ENCODE peak calls at places on chromosomes 13 and 19, in four cellular contexts. X, R, F and O are unnamed samples.

GRCh38 chr19:46488551-46488950 is 7.1 kb downstream of the PNMA8B start:
- DNase-seq in X (no peak), R (no peak), F (no peak), O (no peak)

GRCh38 chr13:99464441-99464949 is 36.8 kb upstream of the TM9SF2 start:
- DNase-seq in X (no peak), R (peak), F (no peak), O (no peak)

GRCh38 chr13:53123536-53123935 is 94.9 kb downstream of the OLFM4 start:
- DNase-seq in X (no peak), R (no peak), F (no peak), O (no peak)

GRCh38 chr13:107124129-107124718 is 556.3 kb upstream of the ARGLU1 start:
- DNase-seq in X (no peak), R (no peak), F (no peak), O (no peak)

GRCh38 chr19:57611113-57611512 is 2.9 kb upstream of the ZNF134 start:
- DNase-seq in X (no peak), R (no peak), F (no peak), O (no peak)

GRCh38 chr19:690203-690602 is 5.0 kb downstream of the PRSS57 start:
- DNase-seq in X (no peak), R (no peak), F (no peak), O (no peak)

GRCh38 chr19:11202488-11203193 is 5.3 kb upstream of the KANK2 start:
- DNase-seq in X (no peak), R (no peak), F (no peak), O (no peak)

GRCh38 chr13:26589754-26590153 is 32.3 kb downstream of the WASF3 start:
- DNase-seq in X (no peak), R (no peak), F (no peak), O (no peak)

GRCh38 chr13:106479849-106480400 is 55.5 kb downstream of the EFNB2 start:
- DNase-seq in X (no peak), R (no peak), F (no peak), O (no peak)

GRCh38 chr19:31355330-31356289 is 6.4 kb upstream of the TSHZ3 start:
- DNase-seq in X (no peak), R (no peak), F (no peak), O (no peak)

GRCh38 chr13:98496239-98496668 is 80.7 kb downstream of the STK24 start:
- DNase-seq in X (no peak), R (no peak), F (no peak), O (no peak)

GRCh38 chr19:58476498-58477015 is 405 bp downstream of the ZNF446 start:
- DNase-seq in X (no peak), R (no peak), F (peak), O (no peak)